ENCODE peak calls at places on chromosome 20, in six cellular contexts. S is CD4-positive, alpha-beta memory T cell; V is HepG2; A is OCI-LY7; R is IMR-90; W is upper lobe of right lung. O is an unnamed sample. For H3K4me1, the result is how much of the 10 kb centered on the place peaks cover.

GRCh38 chr20:35511814-35512420 is 17.5 kb downstream of the C20orf173 start:
- DNase-seq in A (peak), R (peak), W (no peak), S (no peak), V (peak), O (no peak)

GRCh38 chr20:62710886-62711702 is 2.5 kb downstream of the NTSR1 start:
- DNase-seq in R (peak), W (no peak), A (no peak), V (no peak), S (no peak), O (no peak)

GRCh38 chr20:46844965-46845364 is 49.7 kb upstream of the EYA2 start:
- DNase-seq in R (no peak), S (no peak), A (no peak), V (no peak), W (no peak), O (no peak)

GRCh38 chr20:35368616-35369423 is 43.0 kb downstream of the UQCC1 start:
- DNase-seq in W (no peak), V (no peak), A (peak), S (no peak), R (no peak), O (no peak)

GRCh38 chr20:57470212-57470522 is 54.8 kb downstream of the CTCFL start:
- DNase-seq in V (no peak), S (no peak), R (no peak), W (peak), A (peak), O (no peak)

GRCh38 chr20:39676857-39677351 is 714.8 kb downstream of the DHX35 start:
- DNase-seq in R (peak), W (no peak), V (no peak), A (no peak), S (no peak), O (no peak)

GRCh38 chr20:44843863-44844262 is 33.5 kb upstream of the RIMS4 start:
- DNase-seq in A (no peak), R (no peak), S (no peak), W (no peak), V (no peak), O (no peak)

GRCh38 chr20:62359491-62360121 is 7.5 kb downstream of the LAMA5 start:
- DNase-seq in W (no peak), R (no peak), V (no peak), S (no peak), A (no peak), O (no peak)

GRCh38 chr20:34390769-34391447 is 27.8 kb downstream of the ITCH start:
- DNase-seq in V (peak), S (no peak), W (peak), R (peak), A (no peak), O (peak)

GRCh38 chr20:22576273-22576672 is 8.1 kb downstream of the FOXA2 start:
- DNase-seq in R (no peak), S (no peak), A (no peak), W (no peak), V (peak), O (no peak)

GRCh38 chr20:50218987-50219435 is 28.4 kb downstream of the CEBPB start:
- DNase-seq in V (peak), S (no peak), R (no peak), W (no peak), A (no peak), O (no peak)

GRCh38 chr20:41654884-41655283 is 36.7 kb upstream of the CHD6 start:
- DNase-seq in V (no peak), S (no peak), W (no peak), A (no peak), R (peak), O (no peak)

GRCh38 chr20:5508044-5508443 is 191.3 kb upstream of the PROKR2 start:
- DNase-seq in W (no peak), A (no peak), R (no peak), V (no peak), S (no peak), O (no peak)
- H3K4me1 ChIP-seq in W (under half), A (under half), R (under half), V (under half), S (under half), O (under half)

GRCh38 chr20:58546756-58547526 is 31.7 kb upstream of the APCDD1L start:
- DNase-seq in W (no peak), V (no peak), R (no peak), S (no peak), A (no peak), O (no peak)

GRCh38 chr20:58544891-58545290 is 29.7 kb upstream of the APCDD1L start:
- DNase-seq in W (no peak), V (no peak), S (no peak), R (no peak), A (no peak), O (no peak)

GRCh38 chr20:58546312-58546711 is 31.1 kb upstream of the APCDD1L start:
- DNase-seq in A (no peak), W (no peak), V (no peak), S (no peak), R (no peak), O (no peak)

GRCh38 chr20:58544301-58544700 is 29.1 kb upstream of the APCDD1L start:
- DNase-seq in A (no peak), W (no peak), S (no peak), V (no peak), R (no peak), O (no peak)

GRCh38 chr20:58545565-58546195 is 30.5 kb upstream of the APCDD1L start:
- DNase-seq in A (no peak), W (no peak), S (no peak), V (no peak), R (no peak), O (no peak)
- H3K4me1 ChIP-seq in A (under half), W (under half), S (under half), V (under half), R (under half), O (under half)

GRCh38 chr20:10551732-10552724 is 116.9 kb downstream of the SLX4IP start:
- DNase-seq in A (no peak), W (no peak), V (no peak), S (no peak), R (no peak), O (no peak)
- H3K4me1 ChIP-seq in A (under half), W (under half), V (half or more), S (under half), R (under half), O (under half)

DNA sequence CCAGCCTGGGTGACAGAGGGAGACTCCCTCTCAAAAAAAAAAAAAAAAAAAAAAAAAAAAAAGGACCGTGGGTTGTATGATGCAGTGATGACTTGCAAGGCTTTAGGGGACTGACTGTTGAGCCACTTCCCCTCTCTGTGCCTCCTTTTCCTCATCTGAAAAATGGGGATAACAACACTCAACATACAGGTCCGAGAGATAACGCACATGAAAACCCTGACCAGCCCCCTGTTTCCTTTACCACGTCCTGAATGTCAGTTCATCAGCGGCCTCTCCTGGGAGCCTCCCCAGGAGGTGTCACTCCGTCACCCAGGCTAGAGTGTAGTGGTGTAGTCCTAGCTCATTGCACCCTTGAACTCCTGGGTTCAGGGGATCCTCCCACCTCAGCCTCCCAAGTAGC is 3.9 kb downstream of the SLA2 start:
- DNase-seq in R (no peak), A (no peak), W (no peak), V (no peak), S (no peak), O (no peak)
- H3K4me1 ChIP-seq in R (under half), A (under half), W (under half), V (half or more), S (under half), O (under half)

DNA sequence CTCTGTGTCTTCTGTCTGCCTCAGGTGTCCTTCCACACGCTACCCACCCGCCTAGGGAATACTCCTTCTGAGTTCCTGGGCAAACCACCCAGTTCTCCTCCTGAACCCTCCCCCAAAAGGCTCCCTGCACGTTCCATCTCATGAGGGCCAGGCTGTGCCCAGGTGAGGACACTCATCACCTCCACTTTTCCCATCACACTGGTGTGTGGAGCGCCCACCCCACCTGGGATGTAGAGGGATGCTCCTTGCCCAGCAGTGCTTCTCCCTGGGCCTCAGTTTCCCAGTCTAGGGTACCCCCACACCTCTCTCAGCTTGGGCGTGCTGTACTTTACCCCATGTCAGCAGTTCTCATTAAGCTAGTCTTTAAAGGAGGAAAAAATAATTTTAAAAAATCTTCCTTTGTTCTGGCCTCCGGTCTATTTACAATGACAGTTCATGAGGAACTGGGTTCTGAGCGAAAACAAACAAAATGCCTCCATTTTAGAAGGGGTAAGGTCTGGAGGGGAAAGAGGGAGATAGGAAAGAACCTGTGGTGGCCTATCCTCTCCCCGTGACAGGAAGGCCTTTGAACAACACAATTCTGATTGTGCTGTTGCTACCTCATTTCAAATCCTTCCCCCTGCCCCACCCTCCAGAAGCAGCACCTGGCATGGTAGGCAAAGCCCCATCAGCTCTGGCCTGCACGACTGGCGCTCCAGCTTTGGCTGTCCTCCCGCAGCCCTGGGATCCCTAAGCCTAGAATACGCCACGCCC is 1.7 kb upstream of the C20orf203 start:
- DNase-seq in S (no peak), V (no peak), W (no peak), A (no peak), R (no peak), O (no peak)
- H3K4me1 ChIP-seq in S (under half), V (half or more), W (under half), A (half or more), R (under half), O (under half)